ENCODE peak calls at places on chromosomes 16 and 17, in five cellular contexts. One of them, this sample, is unnamed.
A peak's percentile ranks its signal among the peaks of the same experiment; 100 is the strongest.

GRCh38 chr17:16269658-16270057 is 52.6 kb downstream of the PIGL start:
- DNase-seq in osteoblast: peak; percentile 92
- DNase-seq in tibial artery: no peak
- DNase-seq in A549: no peak
- DNase-seq in right lobe of liver: no peak
- DNase-seq in this sample: no peak

GRCh38 chr16:25172831-25173230 is 43.9 kb upstream of the AQP8 start:
- DNase-seq in osteoblast: peak; percentile 4
- DNase-seq in A549: no peak
- DNase-seq in right lobe of liver: no peak
- DNase-seq in tibial artery: no peak
- DNase-seq in this sample: no peak

GRCh38 chr16:8863594-8864424 is 5.0 kb downstream of the CARHSP1 start:
- DNase-seq in A549: peak; percentile 83
- DNase-seq in right lobe of liver: peak; percentile 98
- DNase-seq in tibial artery: no peak
- DNase-seq in osteoblast: peak; percentile 83
- DNase-seq in this sample: peak; percentile 45

GRCh38 chr17:78396436-78397335 is 18.2 kb downstream of the PGS1 start:
- DNase-seq in right lobe of liver: peak; percentile 91
- DNase-seq in osteoblast: peak; percentile 95
- DNase-seq in tibial artery: no peak
- DNase-seq in A549: no peak
- DNase-seq in this sample: peak; percentile 58

GRCh38 chr16:87463722-87464690 is 28.8 kb downstream of the ZCCHC14 start:
- DNase-seq in right lobe of liver: no peak
- DNase-seq in osteoblast: peak; percentile 93
- DNase-seq in A549: no peak
- DNase-seq in tibial artery: peak; percentile 66
- DNase-seq in this sample: no peak

GRCh38 chr16:31138621-31139578 is 3.4 kb upstream of the PRSS8 start:
- DNase-seq in right lobe of liver: no peak
- DNase-seq in tibial artery: no peak
- DNase-seq in osteoblast: peak; percentile 96
- DNase-seq in A549: peak; percentile 64
- DNase-seq in this sample: peak; percentile 48

GRCh38 chr17:57569860-57570259 is 175.2 kb downstream of the CCDC182 start:
- DNase-seq in tibial artery: no peak
- DNase-seq in A549: no peak
- DNase-seq in osteoblast: peak; percentile 27
- DNase-seq in right lobe of liver: no peak
- DNase-seq in this sample: no peak

GRCh38 chr17:42387663-42388380 is 420 bp downstream of the STAT3 start:
- DNase-seq in A549: no peak
- DNase-seq in osteoblast: peak; percentile 47
- DNase-seq in tibial artery: peak; percentile 59
- DNase-seq in right lobe of liver: peak; percentile 67
- DNase-seq in this sample: peak; percentile 38

GRCh38 chr16:53207810-53208752 is 153.3 kb downstream of the CHD9 start:
- DNase-seq in A549: peak; percentile 92
- DNase-seq in right lobe of liver: no peak
- DNase-seq in tibial artery: peak; percentile 38
- DNase-seq in osteoblast: peak; percentile 83
- DNase-seq in this sample: no peak

GRCh38 chr16:87812200-87812656 is 46.4 kb upstream of the KLHDC4 start:
- DNase-seq in right lobe of liver: no peak
- DNase-seq in A549: no peak
- DNase-seq in tibial artery: no peak
- DNase-seq in osteoblast: peak; percentile 44
- DNase-seq in this sample: no peak

GRCh38 chr17:58626905-58627304 is 64.9 kb downstream of the TEX14 start:
- DNase-seq in A549: no peak
- DNase-seq in osteoblast: no peak
- DNase-seq in right lobe of liver: no peak
- DNase-seq in tibial artery: no peak
- DNase-seq in this sample: no peak

GRCh38 chr17:58630883-58631522 is 60.8 kb downstream of the TEX14 start:
- DNase-seq in tibial artery: peak; percentile 28
- DNase-seq in osteoblast: peak; percentile 63
- DNase-seq in right lobe of liver: peak; percentile 48
- DNase-seq in A549: no peak
- DNase-seq in this sample: no peak

GRCh38 chr17:58632324-58633314 is 59.2 kb downstream of the TEX14 start:
- DNase-seq in osteoblast: peak; percentile 58
- DNase-seq in right lobe of liver: peak; percentile 49
- DNase-seq in A549: no peak
- DNase-seq in tibial artery: no peak
- DNase-seq in this sample: no peak

GRCh38 chr17:58637011-58637570 is 54.8 kb downstream of the TEX14 start:
- DNase-seq in right lobe of liver: no peak
- DNase-seq in A549: no peak
- DNase-seq in osteoblast: no peak
- DNase-seq in tibial artery: no peak
- DNase-seq in this sample: no peak

DNA sequence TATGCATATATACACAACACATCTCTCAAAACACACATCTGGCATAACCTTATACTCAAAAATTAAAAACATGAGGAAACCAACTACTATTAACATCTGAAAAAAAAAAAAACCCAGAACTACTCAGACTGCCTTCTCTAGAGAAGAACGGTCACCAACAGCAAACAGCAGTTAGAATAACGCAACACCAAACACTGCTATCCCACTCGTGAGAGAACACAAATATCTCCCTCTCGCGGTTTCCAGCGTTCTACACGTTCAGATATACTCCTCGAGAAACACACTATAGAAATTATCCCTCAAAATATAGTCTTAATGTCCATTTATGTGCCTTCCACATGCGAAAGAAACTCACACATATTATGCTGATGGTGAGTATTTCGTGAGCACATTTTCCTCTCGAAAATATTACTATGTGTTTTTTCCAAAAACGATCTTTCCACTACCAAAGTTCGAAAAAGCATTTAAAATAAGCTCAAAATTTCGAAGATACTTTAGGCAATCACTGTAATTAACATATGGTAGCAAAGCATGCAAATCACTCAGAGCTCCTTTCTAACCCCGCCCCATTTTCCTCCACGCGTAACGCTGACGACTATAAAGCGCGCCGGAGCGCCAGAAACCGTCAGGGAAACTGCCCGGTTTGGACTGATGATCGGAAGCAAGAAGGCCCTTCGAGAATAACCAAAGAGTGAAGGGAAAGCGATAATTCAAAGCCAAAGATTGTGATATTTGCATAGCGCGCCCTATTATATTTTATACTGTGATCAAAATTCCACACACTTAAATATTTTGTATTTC is 60.1 kb downstream of the TEX14 start:
- DNase-seq in A549: peak; percentile 98
- DNase-seq in tibial artery: peak; percentile 91
- DNase-seq in right lobe of liver: peak; percentile 96
- DNase-seq in osteoblast: peak; percentile 88
- DNase-seq in this sample: peak; percentile 92
- H3K27ac ChIP-seq in A549: peak overlapping the region; percentile 83
- H3K27ac ChIP-seq in tibial artery: peak overlapping the region; percentile 71
- H3K27ac ChIP-seq in right lobe of liver: peak overlapping the region; percentile 92
- H3K27ac ChIP-seq in osteoblast: peak overlapping the region; percentile 100
- H3K27ac ChIP-seq in this sample: peak overlapping the region; percentile 90

GRCh38 chr17:35188111-35188510 is 6.1 kb downstream of the SLC35G3 start:
- DNase-seq in tibial artery: no peak
- DNase-seq in A549: no peak
- DNase-seq in osteoblast: no peak
- DNase-seq in right lobe of liver: no peak
- DNase-seq in this sample: no peak

GRCh38 chr17:35183332-35183731 is 10.9 kb downstream of the SLC35G3 start:
- DNase-seq in osteoblast: no peak
- DNase-seq in A549: no peak
- DNase-seq in tibial artery: no peak
- DNase-seq in right lobe of liver: no peak
- DNase-seq in this sample: no peak

GRCh38 chr17:35187481-35187880 is 6.7 kb downstream of the SLC35G3 start:
- DNase-seq in A549: no peak
- DNase-seq in tibial artery: no peak
- DNase-seq in right lobe of liver: no peak
- DNase-seq in osteoblast: no peak
- DNase-seq in this sample: no peak

GRCh38 chr17:35185849-35186248 is 8.3 kb downstream of the SLC35G3 start:
- DNase-seq in right lobe of liver: no peak
- DNase-seq in tibial artery: no peak
- DNase-seq in osteoblast: no peak
- DNase-seq in A549: no peak
- DNase-seq in this sample: no peak

DNA sequence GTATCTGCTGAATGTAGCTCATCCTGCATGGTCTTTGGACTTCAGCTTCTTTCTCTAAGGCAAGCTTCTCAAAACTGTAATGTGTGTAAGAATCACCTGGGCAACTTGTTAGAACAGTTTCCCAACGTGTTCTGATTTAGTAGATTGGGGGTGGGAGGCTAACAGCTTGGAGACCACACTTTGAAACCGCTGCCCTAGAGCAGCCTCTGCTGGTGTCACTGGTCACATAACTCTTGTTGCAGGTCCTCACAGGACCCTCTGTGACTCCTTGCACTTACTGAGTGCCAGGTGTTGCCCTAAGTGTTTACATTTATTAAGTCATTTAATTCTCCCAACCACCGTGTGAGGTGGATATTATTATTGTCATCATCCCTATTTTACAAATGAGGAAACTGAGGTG is 9.9 kb downstream of the SLC35G3 start:
- DNase-seq in osteoblast: no peak
- DNase-seq in tibial artery: no peak
- DNase-seq in A549: no peak
- DNase-seq in right lobe of liver: no peak
- DNase-seq in this sample: no peak
- TF ChIP-seq CTCF in osteoblast: no peak
- TF ChIP-seq CTCF in tibial artery: no peak
- TF ChIP-seq CTCF in A549: no peak
- TF ChIP-seq CTCF in right lobe of liver: no peak
- TF ChIP-seq CTCF in this sample: no peak

GRCh38 chr16:2326191-2326590 is 14.3 kb downstream of the ABCA3 start:
- DNase-seq in tibial artery: no peak
- DNase-seq in right lobe of liver: no peak
- DNase-seq in A549: no peak
- DNase-seq in osteoblast: peak; percentile 35
- DNase-seq in this sample: no peak

GRCh38 chr16:2323701-2324100 is 16.8 kb downstream of the ABCA3 start:
- DNase-seq in osteoblast: peak; percentile 26
- DNase-seq in right lobe of liver: no peak
- DNase-seq in tibial artery: no peak
- DNase-seq in A549: no peak
- DNase-seq in this sample: no peak

GRCh38 chr16:2325181-2325580 is 15.3 kb downstream of the ABCA3 start:
- DNase-seq in right lobe of liver: no peak
- DNase-seq in A549: no peak
- DNase-seq in osteoblast: peak; percentile 5
- DNase-seq in tibial artery: no peak
- DNase-seq in this sample: no peak

GRCh38 chr16:2324296-2324859 is 16.1 kb downstream of the ABCA3 start:
- DNase-seq in tibial artery: no peak
- DNase-seq in osteoblast: no peak
- DNase-seq in right lobe of liver: no peak
- DNase-seq in A549: no peak
- DNase-seq in this sample: no peak

DNA sequence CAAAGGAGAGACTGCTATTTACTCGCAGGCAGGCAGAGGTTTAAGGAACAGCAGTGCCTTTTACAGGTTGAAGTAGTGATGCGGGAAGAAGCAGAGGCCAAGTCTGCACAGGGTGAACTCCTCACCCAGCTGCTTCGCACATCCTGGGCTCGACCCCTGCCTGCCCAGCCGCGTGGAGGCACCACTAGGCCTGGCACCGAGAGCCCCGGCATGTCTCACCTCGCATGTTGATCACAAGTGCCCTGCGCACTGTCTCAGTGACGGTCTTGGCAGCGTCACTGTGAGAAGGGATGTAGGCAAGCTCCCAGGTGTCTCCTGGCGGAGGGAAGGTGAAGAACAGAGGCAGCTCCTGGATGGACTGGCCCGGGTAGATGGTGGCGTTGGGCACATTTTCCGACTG is 14.7 kb downstream of the ABCA3 start:
- DNase-seq in osteoblast: peak; percentile 48
- DNase-seq in A549: no peak
- DNase-seq in right lobe of liver: no peak
- DNase-seq in tibial artery: no peak
- DNase-seq in this sample: no peak
- H3K4me3 ChIP-seq in osteoblast: no peak overlapping the region
- H3K4me3 ChIP-seq in A549: no peak overlapping the region
- H3K4me3 ChIP-seq in right lobe of liver: no peak overlapping the region
- H3K4me3 ChIP-seq in tibial artery: no peak overlapping the region
- H3K4me3 ChIP-seq in this sample: no peak overlapping the region

DNA sequence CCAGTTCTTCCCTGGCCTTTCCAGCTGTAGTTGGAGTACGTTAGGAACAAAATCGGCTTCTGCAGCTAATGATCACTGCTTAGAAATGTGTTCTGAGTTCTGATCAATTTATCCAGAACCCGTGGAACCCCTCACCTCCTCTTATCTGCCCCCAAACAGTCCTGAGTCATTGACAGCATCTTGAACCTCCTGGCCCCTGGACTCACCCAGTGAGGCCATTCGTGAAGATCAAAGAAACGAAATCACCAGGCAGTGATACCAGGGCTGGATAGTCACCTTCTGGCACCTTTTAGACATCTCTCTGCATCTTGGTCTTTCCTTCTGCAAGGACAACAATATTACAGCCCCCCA is 17.0 kb upstream of the EXOC7 start:
- DNase-seq in osteoblast: peak; percentile 72
- DNase-seq in tibial artery: no peak
- DNase-seq in right lobe of liver: no peak
- DNase-seq in A549: no peak
- DNase-seq in this sample: no peak
- H3K27ac ChIP-seq in osteoblast: no peak overlapping the region
- H3K27ac ChIP-seq in tibial artery: no peak overlapping the region
- H3K27ac ChIP-seq in right lobe of liver: no peak overlapping the region
- H3K27ac ChIP-seq in A549: no peak overlapping the region
- H3K27ac ChIP-seq in this sample: no peak overlapping the region

GRCh38 chr16:57424599-57424998 is 20.0 kb downstream of the CCL17 start:
- DNase-seq in A549: no peak
- DNase-seq in tibial artery: no peak
- DNase-seq in osteoblast: no peak
- DNase-seq in right lobe of liver: no peak
- DNase-seq in this sample: no peak

GRCh38 chr16:57419506-57419905 is 14.9 kb downstream of the CCL17 start:
- DNase-seq in right lobe of liver: no peak
- DNase-seq in tibial artery: no peak
- DNase-seq in osteoblast: no peak
- DNase-seq in A549: no peak
- DNase-seq in this sample: no peak

GRCh38 chr16:57426356-57426755 is 20.8 kb downstream of the CIAPIN1 start:
- DNase-seq in A549: no peak
- DNase-seq in tibial artery: no peak
- DNase-seq in osteoblast: no peak
- DNase-seq in right lobe of liver: no peak
- DNase-seq in this sample: no peak

GRCh38 chr16:57422026-57422944 is 17.7 kb downstream of the CCL17 start:
- DNase-seq in A549: peak; percentile 72
- DNase-seq in osteoblast: peak; percentile 88
- DNase-seq in right lobe of liver: no peak
- DNase-seq in tibial artery: peak; percentile 65
- DNase-seq in this sample: no peak

DNA sequence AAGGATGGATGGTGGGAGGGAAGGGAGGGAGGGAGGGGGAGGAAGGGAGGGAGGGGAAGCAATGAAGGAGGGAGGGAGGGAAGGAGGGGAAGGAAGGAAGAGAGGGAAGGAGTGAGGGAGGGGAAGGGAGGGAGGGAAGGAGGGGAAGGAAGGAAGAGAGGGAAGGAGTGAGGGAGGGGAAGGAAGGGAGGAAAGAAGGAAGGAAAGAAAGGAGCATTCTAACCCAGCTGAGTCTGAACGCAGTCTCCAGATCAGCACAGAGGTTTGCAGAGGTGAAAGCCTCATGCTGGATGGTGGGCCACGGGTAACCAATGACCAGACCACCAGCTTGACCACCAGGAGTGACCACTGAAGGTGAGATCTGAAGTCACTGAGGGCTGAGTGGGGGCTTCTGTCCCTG is 18.6 kb downstream of the CCL17 start:
- DNase-seq in A549: no peak
- DNase-seq in tibial artery: no peak
- DNase-seq in right lobe of liver: no peak
- DNase-seq in osteoblast: no peak
- DNase-seq in this sample: no peak
- TF ChIP-seq CTCF in A549: no peak
- TF ChIP-seq CTCF in tibial artery: no peak
- TF ChIP-seq CTCF in right lobe of liver: no peak
- TF ChIP-seq CTCF in osteoblast: no peak
- TF ChIP-seq CTCF in this sample: no peak

This sample was measured in left ventricle myocardium inferior.